ENCODE peak calls at places on chromosomes 7 and 10, in four cellular contexts. K is HepG2, V is GM12878, T is K562. D is an unnamed sample. For H3K36me3, the result is how much of the 10 kb centered on the place peaks cover.

GRCh38 chr7:39145283-39145682 is 167.6 kb downstream of the POU6F2 start:
- DNase-seq in T (no peak), K (no peak), V (no peak), D (no peak)

GRCh38 chr10:52215745-52216361 is 98.2 kb upstream of the DKK1 start:
- DNase-seq in T (peak), K (peak), V (peak), D (peak)

GRCh38 chr10:22657028-22657427 is 57.4 kb downstream of the PIP4K2A start:
- DNase-seq in K (no peak), V (no peak), T (no peak), D (no peak)

GRCh38 chr10:61283066-61283465 is 170.1 kb downstream of the TMEM26 start:
- DNase-seq in V (no peak), K (no peak), T (no peak), D (no peak)

GRCh38 chr7:96322847-96323461 is 1.1 kb upstream of the SLC25A13 start:
- DNase-seq in T (no peak), V (no peak), K (no peak), D (no peak)

GRCh38 chr10:35598379-35598778 is 6.8 kb upstream of the GJD4 start:
- DNase-seq in V (no peak), T (peak), K (peak), D (peak)

GRCh38 chr10:33022090-33022489 is 64.1 kb upstream of the ITGB1 start:
- DNase-seq in V (no peak), T (no peak), K (no peak), D (no peak)

GRCh38 chr10:44233561-44234470 is 151.1 kb downstream of the CXCL12 start:
- DNase-seq in K (no peak), T (no peak), V (no peak), D (no peak)

GRCh38 chr7:30467275-30467674 is 11.3 kb downstream of the NOD1 start:
- DNase-seq in K (no peak), T (no peak), V (no peak), D (no peak)

GRCh38 chr7:47782022-47782421 is 166.2 kb downstream of the PKD1L1 start:
- DNase-seq in K (no peak), V (no peak), T (no peak), D (no peak)

GRCh38 chr10:119394657-119395286 is 147.7 kb downstream of the RGS10 start:
- DNase-seq in V (no peak), T (no peak), K (no peak), D (no peak)

GRCh38 chr7:12619461-12620069 is 49.0 kb downstream of the SCIN start:
- DNase-seq in V (no peak), T (no peak), K (no peak), D (no peak)

DNA sequence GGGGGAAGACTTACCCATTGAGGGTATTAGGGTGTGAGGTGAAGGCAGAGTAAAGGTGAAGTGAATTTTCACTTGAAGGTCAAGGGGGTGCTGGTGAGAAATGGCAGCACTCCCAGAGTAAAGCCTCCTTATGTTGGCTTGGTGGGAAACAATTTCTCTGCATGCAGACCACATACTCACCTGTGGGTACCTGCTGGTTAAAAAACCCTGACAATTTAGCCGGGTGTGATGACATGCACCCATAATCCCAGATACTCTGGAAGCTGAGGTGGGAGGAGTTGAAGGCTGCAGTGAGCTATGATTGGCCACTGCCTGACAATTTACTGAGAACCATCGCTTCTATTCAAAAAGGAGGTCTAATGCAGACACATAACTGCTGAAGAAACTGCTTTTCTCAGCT is 5.5 kb downstream of the DNAJB9 start:
- DNase-seq in V (no peak), K (no peak), T (no peak), D (no peak)
- H3K4me2 ChIP-seq in V (no peak), K (no peak), T (no peak), D (no peak)

DNA sequence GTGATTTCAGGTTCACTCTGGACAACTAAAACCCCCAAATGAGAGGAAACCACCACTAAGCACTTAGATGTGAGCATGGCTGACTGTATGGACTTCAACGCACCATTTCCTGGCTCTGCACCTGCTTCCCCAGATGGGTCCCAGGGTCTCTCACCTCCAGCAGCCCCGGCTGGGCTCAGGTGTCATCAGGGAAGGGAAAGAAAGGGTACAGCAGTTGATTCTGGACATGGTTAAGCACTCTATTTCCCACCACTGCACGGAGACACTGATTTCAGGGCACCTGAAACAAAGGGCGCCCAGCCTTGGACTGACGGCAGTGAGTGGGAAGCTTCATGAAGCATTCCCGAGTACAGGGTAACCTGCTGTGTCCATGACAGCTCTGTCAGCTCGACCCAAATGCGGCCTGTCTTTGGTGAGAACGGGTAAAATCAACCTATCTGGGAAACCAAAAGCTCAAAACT is 19.0 kb downstream of the FAM53B start:
- DNase-seq in V (no peak), K (no peak), T (no peak), D (no peak)
- TF ChIP-seq MYC in V (no peak), K (no peak), T (no peak), D (no peak)

GRCh38 chr7:158748335-158748734 is 43.7 kb upstream of the NCAPG2 start:
- DNase-seq in K (no peak), T (no peak), V (no peak), D (no peak)
- H3K36me3 ChIP-seq in K (under half), T (half or more), V (under half), D (under half)

GRCh38 chr7:130881799-130882141 is 147.8 kb upstream of the KLF14 start:
- DNase-seq in V (no peak), K (no peak), T (no peak), D (no peak)
- H3K4me2 ChIP-seq in V (no peak), K (no peak), T (no peak), D (no peak)

DNA sequence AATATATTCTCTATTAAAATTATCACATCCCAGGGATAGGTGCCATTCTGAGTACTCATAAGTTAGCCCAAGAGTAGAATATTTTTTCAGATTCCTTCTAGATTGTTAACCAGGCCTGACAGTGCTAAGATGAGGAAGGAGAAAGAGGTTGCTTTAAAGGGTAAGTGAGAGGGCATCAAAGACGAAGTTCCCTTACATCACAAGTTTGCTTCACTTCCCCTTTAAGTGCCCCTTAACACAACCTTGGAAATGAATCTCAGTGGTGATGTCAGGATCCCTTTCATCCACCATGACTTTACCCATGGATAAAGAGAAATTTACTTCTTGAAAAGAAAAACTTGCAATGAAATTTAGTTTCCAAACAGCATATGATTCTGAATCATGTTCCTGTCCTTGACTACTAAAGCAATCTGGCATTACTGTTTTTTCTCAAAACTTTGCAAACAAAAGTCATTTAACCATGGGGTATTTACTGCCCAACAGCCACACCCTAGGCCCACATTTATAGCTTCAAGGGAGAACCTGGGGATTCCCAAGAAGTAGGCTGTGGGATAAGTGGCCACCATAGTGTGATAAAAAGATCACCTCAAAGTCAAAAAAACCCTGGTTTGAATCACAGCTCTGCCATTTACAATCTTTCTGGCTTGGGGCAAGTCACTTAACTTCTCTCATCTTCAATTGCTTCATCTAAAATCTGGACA is 135.9 kb downstream of the ITGB8 start:
- DNase-seq in V (no peak), T (no peak), K (no peak), D (no peak)
- TF ChIP-seq MYC in V (no peak), T (no peak), K (no peak), D (no peak)

DNA sequence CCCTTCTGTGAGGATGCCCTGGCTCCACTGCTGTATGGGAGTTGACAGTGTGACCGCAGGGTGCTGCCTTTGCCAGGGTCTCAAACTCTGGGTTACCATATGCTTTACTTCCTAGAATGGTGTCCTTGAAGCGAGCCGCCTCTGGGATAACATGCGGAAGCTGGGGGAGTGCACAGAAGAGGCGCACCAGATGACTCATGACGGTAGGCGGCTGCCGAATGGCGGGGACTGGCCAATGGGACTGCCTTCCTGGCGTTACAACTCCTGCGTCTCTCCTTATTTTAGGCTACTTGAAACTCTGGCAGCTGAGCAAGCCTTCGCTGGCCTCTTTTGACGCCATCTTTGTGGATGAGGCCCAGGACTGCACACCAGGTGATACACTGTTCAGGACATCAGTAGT is 27.3 kb downstream of the FBH1 start:
- DNase-seq in T (no peak), K (no peak), V (no peak), D (no peak)
- H3K36me3 ChIP-seq in T (half or more), K (half or more), V (under half), D (half or more)

GRCh38 chr10:591646-592045 is 97.8 kb downstream of the DIP2C start:
- DNase-seq in V (no peak), T (no peak), K (no peak), D (no peak)
- H3K4me2 ChIP-seq in V (no peak), T (no peak), K (no peak), D (no peak)

DNA sequence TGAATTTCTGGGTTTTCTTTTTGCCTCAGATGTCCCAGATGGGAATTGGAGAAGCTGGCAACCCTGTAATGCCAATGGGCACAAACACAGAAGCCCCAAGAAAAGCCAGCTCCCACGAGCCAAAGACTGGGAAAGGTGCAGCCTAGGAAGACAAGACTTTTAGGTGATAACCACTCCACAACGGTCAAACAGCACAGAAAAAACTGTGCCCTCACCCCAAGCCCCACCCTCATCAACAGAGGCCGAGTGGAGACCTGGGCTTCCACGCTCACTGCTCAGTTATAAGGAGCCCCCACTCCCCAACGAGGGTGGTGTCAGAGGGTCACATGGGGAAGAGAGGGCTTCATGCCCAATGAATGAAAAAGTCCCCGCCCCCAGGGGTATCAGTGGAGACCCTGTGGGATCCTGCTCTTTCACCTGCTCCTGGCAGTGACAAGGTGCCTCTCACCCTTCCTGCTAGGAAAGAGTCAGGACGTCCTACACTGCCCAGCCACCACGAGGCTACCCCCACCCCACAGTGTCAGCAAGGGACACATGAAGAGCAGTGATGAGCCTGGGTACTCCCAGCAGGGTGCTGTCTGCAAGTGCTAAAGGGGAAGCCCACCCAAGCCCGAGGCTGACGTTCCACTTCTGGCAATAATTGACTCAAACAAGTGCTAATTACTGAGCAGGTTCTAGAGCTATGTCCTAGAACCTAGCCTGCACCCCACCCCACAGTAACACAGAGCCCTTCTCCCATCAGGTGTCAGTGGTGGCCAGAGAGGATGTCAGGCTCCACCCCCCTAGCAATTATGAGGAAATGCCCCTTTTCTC is 8.3 kb downstream of the TMEM273 start:
- DNase-seq in K (no peak), T (peak), V (no peak), D (no peak)
- TF ChIP-seq MYC in K (no peak), T (no peak), V (no peak), D (no peak)

GRCh38 chr10:3131098-3131497 is 41.5 kb downstream of the PITRM1 start:
- DNase-seq in V (no peak), T (no peak), K (no peak), D (no peak)
- H3K36me3 ChIP-seq in V (half or more), T (half or more), K (under half), D (under half)

DNA sequence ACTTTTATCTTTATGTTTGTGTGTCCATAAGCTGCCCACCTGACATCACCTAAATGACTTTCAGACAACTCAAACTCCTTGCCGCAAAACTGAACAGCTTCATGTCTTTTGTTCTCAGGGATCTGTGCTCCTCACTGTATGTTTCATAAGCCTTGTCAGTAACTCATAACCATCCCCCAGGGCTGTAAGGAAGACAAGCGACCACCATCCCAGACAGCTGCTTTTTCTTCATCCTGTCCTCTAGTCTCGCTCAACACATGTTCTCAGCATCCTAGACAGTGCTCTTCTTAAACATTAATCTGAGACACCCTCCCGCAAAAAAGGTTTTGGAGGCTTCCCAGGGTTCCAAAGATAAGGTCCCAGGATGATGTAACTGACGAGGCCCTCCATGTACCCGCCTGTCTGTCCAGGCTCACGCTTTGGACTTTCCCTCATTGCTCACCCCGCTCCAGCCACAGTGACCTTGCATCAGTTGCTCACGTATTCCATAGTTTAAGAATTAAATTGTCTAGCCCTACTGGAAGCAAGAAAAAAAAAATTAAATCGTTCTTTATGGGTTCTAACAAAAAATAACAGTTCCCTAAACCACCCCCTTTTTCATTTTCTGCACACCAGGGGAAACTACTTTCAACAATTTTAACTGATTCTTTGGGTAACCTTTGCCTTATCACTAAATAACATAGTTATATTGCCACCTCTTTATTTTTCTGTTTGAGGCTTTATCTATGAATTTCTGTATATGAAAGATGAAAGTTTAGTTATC is 69.9 kb downstream of the MAP3K8 start:
- DNase-seq in T (peak), V (no peak), K (no peak), D (no peak)
- H3K4me2 ChIP-seq in T (peak), V (no peak), K (peak), D (no peak)